ENCODE peak calls at places on chromosomes 7 and 10, in seven cellular contexts. One of them, this sample, is unnamed.

GRCh38 chr7:134593530-134594392 is 44.9 kb downstream of the AKR1B15 start:
- DNase-seq in IMR-90: peak
- DNase-seq in AG09309: peak
- DNase-seq in lung: peak
- DNase-seq in GM12864: no peak
- DNase-seq in psoas muscle: peak
- DNase-seq in fibroblast of lung: peak
- DNase-seq in this sample: peak

GRCh38 chr10:93854985-93855384 is 38.8 kb upstream of the SLC35G1 start:
- DNase-seq in IMR-90: no peak
- DNase-seq in AG09309: no peak
- DNase-seq in lung: no peak
- DNase-seq in GM12864: no peak
- DNase-seq in psoas muscle: no peak
- DNase-seq in fibroblast of lung: no peak
- DNase-seq in this sample: no peak

GRCh38 chr7:99720370-99721128 is 14.4 kb downstream of the CYP3A7 start:
- DNase-seq in IMR-90: no peak
- DNase-seq in AG09309: no peak
- DNase-seq in lung: no peak
- DNase-seq in GM12864: no peak
- DNase-seq in psoas muscle: no peak
- DNase-seq in fibroblast of lung: no peak
- DNase-seq in this sample: no peak

GRCh38 chr7:4479367-4480039 is 202.6 kb upstream of the FOXK1 start:
- DNase-seq in IMR-90: peak
- DNase-seq in AG09309: no peak
- DNase-seq in lung: no peak
- DNase-seq in GM12864: peak
- DNase-seq in psoas muscle: no peak
- DNase-seq in fibroblast of lung: peak
- DNase-seq in this sample: peak

GRCh38 chr7:28904539-28905143 is 53.5 kb downstream of the TRIL start:
- DNase-seq in IMR-90: no peak
- DNase-seq in AG09309: no peak
- DNase-seq in lung: no peak
- DNase-seq in GM12864: no peak
- DNase-seq in psoas muscle: no peak
- DNase-seq in fibroblast of lung: peak
- DNase-seq in this sample: no peak

GRCh38 chr10:72328045-72328828 is 26.5 kb downstream of the DNAJB12 start:
- DNase-seq in IMR-90: peak
- DNase-seq in AG09309: no peak
- DNase-seq in lung: peak
- DNase-seq in GM12864: no peak
- DNase-seq in psoas muscle: peak
- DNase-seq in fibroblast of lung: peak
- DNase-seq in this sample: no peak

GRCh38 chr10:125823663-125824251 is 411 bp downstream of the BCCIP start:
- DNase-seq in IMR-90: peak
- DNase-seq in AG09309: no peak
- DNase-seq in lung: no peak
- DNase-seq in GM12864: no peak
- DNase-seq in psoas muscle: no peak
- DNase-seq in fibroblast of lung: peak
- DNase-seq in this sample: no peak

GRCh38 chr10:43206391-43207235 is 60.3 kb downstream of the RASGEF1A start:
- DNase-seq in IMR-90: no peak
- DNase-seq in AG09309: no peak
- DNase-seq in lung: no peak
- DNase-seq in GM12864: no peak
- DNase-seq in psoas muscle: peak
- DNase-seq in fibroblast of lung: no peak
- DNase-seq in this sample: no peak

GRCh38 chr7:150829426-150829825 is 22.9 kb upstream of the AOC1 start:
- DNase-seq in IMR-90: no peak
- DNase-seq in AG09309: no peak
- DNase-seq in lung: no peak
- DNase-seq in GM12864: no peak
- DNase-seq in psoas muscle: no peak
- DNase-seq in fibroblast of lung: no peak
- DNase-seq in this sample: no peak

GRCh38 chr10:3067045-3067858 is at the start of gene PFKP:
- DNase-seq in IMR-90: no peak
- DNase-seq in AG09309: no peak
- DNase-seq in lung: no peak
- DNase-seq in GM12864: no peak
- DNase-seq in psoas muscle: peak
- DNase-seq in fibroblast of lung: no peak
- DNase-seq in this sample: no peak

GRCh38 chr7:150648358-150649083 is 16.3 kb upstream of the GIMAP6 start:
- DNase-seq in IMR-90: no peak
- DNase-seq in AG09309: no peak
- DNase-seq in lung: no peak
- DNase-seq in GM12864: no peak
- DNase-seq in psoas muscle: no peak
- DNase-seq in fibroblast of lung: no peak
- DNase-seq in this sample: no peak

GRCh38 chr7:105880571-105881330 is 4.4 kb upstream of the ATXN7L1 start:
- DNase-seq in IMR-90: no peak
- DNase-seq in AG09309: no peak
- DNase-seq in lung: no peak
- DNase-seq in GM12864: no peak
- DNase-seq in psoas muscle: no peak
- DNase-seq in fibroblast of lung: no peak
- DNase-seq in this sample: no peak

GRCh38 chr7:91007371-91007770 is 256.9 kb upstream of the FZD1 start:
- DNase-seq in IMR-90: no peak
- DNase-seq in AG09309: no peak
- DNase-seq in lung: no peak
- DNase-seq in GM12864: no peak
- DNase-seq in psoas muscle: no peak
- DNase-seq in fibroblast of lung: no peak
- DNase-seq in this sample: no peak

GRCh38 chr10:119644215-119644826 is 6.9 kb upstream of the BAG3 start:
- DNase-seq in IMR-90: no peak
- DNase-seq in AG09309: no peak
- DNase-seq in lung: no peak
- DNase-seq in GM12864: no peak
- DNase-seq in psoas muscle: peak
- DNase-seq in fibroblast of lung: no peak
- DNase-seq in this sample: no peak

GRCh38 chr7:25656581-25657026 is 428.3 kb upstream of the NPVF start:
- DNase-seq in IMR-90: no peak
- DNase-seq in AG09309: no peak
- DNase-seq in lung: no peak
- DNase-seq in GM12864: no peak
- DNase-seq in psoas muscle: no peak
- DNase-seq in fibroblast of lung: peak
- DNase-seq in this sample: peak

GRCh38 chr7:139828446-139828845 is 618 bp upstream of the TBXAS1 start:
- DNase-seq in IMR-90: no peak
- DNase-seq in AG09309: no peak
- DNase-seq in lung: no peak
- DNase-seq in GM12864: no peak
- DNase-seq in psoas muscle: no peak
- DNase-seq in fibroblast of lung: no peak
- DNase-seq in this sample: no peak

GRCh38 chr7:99752354-99752753 is 17.4 kb upstream of the CYP3A7 start:
- DNase-seq in IMR-90: peak
- DNase-seq in AG09309: no peak
- DNase-seq in lung: no peak
- DNase-seq in GM12864: no peak
- DNase-seq in psoas muscle: peak
- DNase-seq in fibroblast of lung: peak
- DNase-seq in this sample: no peak

GRCh38 chr7:21192662-21193061 is 235.2 kb upstream of the SP4 start:
- DNase-seq in IMR-90: no peak
- DNase-seq in AG09309: no peak
- DNase-seq in lung: no peak
- DNase-seq in GM12864: no peak
- DNase-seq in psoas muscle: no peak
- DNase-seq in fibroblast of lung: no peak
- DNase-seq in this sample: no peak

GRCh38 chr10:102072867-102073527 is 7.8 kb downstream of the HPS6 start:
- DNase-seq in IMR-90: peak
- DNase-seq in AG09309: peak
- DNase-seq in lung: peak
- DNase-seq in GM12864: no peak
- DNase-seq in psoas muscle: peak
- DNase-seq in fibroblast of lung: peak
- DNase-seq in this sample: peak

GRCh38 chr7:111527545-111527944 is 34.7 kb downstream of the IMMP2L start:
- DNase-seq in IMR-90: no peak
- DNase-seq in AG09309: no peak
- DNase-seq in lung: no peak
- DNase-seq in GM12864: peak
- DNase-seq in psoas muscle: no peak
- DNase-seq in fibroblast of lung: no peak
- DNase-seq in this sample: no peak
- H3K4me3 ChIP-seq in IMR-90: no peak
- H3K4me3 ChIP-seq in AG09309: no peak
- H3K4me3 ChIP-seq in lung: no peak
- H3K4me3 ChIP-seq in GM12864: no peak
- H3K4me3 ChIP-seq in psoas muscle: no peak
- H3K4me3 ChIP-seq in fibroblast of lung: no peak
- H3K4me3 ChIP-seq in this sample: no peak

DNA sequence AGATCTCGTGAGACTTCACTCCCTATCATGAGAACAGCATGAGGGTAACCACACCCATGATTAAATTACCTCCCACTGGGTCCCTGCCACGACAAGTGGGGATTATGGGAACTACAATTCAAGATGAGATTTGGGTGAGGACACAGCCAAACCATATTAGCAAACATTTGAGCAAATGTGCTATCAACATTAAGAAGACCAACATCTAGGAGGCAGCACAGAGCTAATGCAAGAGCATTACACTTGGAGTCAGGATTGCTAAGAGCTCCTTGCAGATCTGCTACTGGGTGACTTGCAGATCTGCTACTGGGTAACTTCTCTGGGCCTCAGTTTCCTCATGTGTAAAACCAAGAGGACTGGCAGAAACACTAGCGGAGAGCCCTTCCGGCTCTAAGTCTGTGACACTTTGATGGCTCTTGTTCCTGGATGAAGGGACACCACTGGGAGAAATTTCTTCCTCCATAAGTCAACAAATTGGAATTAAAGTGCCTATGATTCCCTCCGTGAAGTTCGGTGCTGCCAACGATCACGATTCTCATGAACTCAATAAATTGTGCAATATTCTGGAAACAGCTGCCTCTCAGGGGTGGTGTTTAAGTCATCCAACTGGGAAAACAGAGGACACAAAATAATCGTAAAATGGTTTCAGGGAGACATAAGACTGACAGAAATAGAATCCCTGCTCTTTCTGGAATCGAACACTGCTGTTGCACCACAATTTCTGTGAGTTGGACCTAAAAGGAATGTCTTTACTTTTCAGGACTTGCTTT is 115.8 kb upstream of the ITGB1 start:
- DNase-seq in IMR-90: no peak
- DNase-seq in AG09309: peak
- DNase-seq in lung: no peak
- DNase-seq in GM12864: no peak
- DNase-seq in psoas muscle: no peak
- DNase-seq in fibroblast of lung: peak
- DNase-seq in this sample: no peak
- TF ChIP-seq CTCF in IMR-90: no peak
- TF ChIP-seq CTCF in AG09309: no peak
- TF ChIP-seq CTCF in lung: no peak
- TF ChIP-seq CTCF in GM12864: peak
- TF ChIP-seq CTCF in psoas muscle: no peak
- TF ChIP-seq CTCF in fibroblast of lung: peak
- TF ChIP-seq CTCF in this sample: no peak

GRCh38 chr7:81770823-81771222 is 976 bp upstream of the HGF start:
- DNase-seq in IMR-90: no peak
- DNase-seq in AG09309: no peak
- DNase-seq in lung: no peak
- DNase-seq in GM12864: no peak
- DNase-seq in psoas muscle: no peak
- DNase-seq in fibroblast of lung: no peak
- DNase-seq in this sample: no peak

GRCh38 chr7:81767883-81768282 is 2.0 kb downstream of the HGF start:
- DNase-seq in IMR-90: peak
- DNase-seq in AG09309: no peak
- DNase-seq in lung: no peak
- DNase-seq in GM12864: no peak
- DNase-seq in psoas muscle: no peak
- DNase-seq in fibroblast of lung: peak
- DNase-seq in this sample: no peak

GRCh38 chr7:81769891-81770818 is at the start of gene HGF:
- DNase-seq in IMR-90: peak
- DNase-seq in AG09309: peak
- DNase-seq in lung: peak
- DNase-seq in GM12864: no peak
- DNase-seq in psoas muscle: peak
- DNase-seq in fibroblast of lung: peak
- DNase-seq in this sample: peak

GRCh38 chr7:81774496-81774895 is 4.6 kb upstream of the HGF start:
- DNase-seq in IMR-90: peak
- DNase-seq in AG09309: no peak
- DNase-seq in lung: no peak
- DNase-seq in GM12864: no peak
- DNase-seq in psoas muscle: no peak
- DNase-seq in fibroblast of lung: peak
- DNase-seq in this sample: no peak

DNA sequence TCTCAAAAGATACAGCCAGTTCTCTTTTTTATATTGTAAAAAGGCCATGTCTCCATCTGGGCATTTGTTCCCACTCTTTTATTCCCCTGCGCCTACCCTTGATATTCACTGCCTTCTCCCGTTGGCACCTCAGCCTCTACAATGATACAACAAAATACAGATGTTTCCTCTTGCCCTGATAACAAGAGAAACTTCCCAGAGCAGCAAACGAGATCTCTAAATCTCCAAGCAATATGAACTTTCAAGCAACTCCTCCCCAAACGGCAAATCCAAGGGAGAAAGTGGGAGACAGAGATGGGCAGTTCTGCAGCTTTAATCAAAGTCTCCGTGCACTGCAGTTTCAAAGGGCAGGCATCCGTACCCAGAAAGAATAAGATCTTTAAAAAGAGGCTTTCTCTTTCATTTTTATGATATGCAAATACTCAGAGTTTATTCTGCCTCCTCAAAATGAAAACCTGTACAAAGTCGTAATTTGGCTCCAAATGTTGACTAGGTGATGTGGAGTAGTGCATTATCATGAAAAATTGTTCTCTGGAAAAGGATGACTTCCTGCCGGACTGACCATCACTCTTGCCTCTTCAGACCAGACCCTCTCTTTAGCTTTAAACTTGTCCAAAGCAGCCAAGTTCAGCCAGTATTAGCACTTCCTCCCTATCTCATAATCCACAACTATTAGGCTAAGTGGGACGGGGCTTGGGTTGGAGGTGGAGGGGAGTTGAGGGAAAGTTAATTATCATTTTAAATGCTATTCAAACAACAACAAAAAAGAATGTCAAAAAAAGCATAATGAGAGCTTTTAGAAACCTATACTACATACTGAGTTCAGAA is 682 bp downstream of the HGF start:
- DNase-seq in IMR-90: peak
- DNase-seq in AG09309: no peak
- DNase-seq in lung: no peak
- DNase-seq in GM12864: no peak
- DNase-seq in psoas muscle: no peak
- DNase-seq in fibroblast of lung: no peak
- DNase-seq in this sample: no peak
- H3K4me3 ChIP-seq in IMR-90: peak
- H3K4me3 ChIP-seq in AG09309: peak
- H3K4me3 ChIP-seq in lung: peak
- H3K4me3 ChIP-seq in GM12864: no peak
- H3K4me3 ChIP-seq in psoas muscle: peak
- H3K4me3 ChIP-seq in fibroblast of lung: peak
- H3K4me3 ChIP-seq in this sample: peak

GRCh38 chr10:121076760-121077159 is 225.6 kb downstream of the WDR11 start:
- DNase-seq in IMR-90: no peak
- DNase-seq in AG09309: no peak
- DNase-seq in lung: no peak
- DNase-seq in GM12864: no peak
- DNase-seq in psoas muscle: no peak
- DNase-seq in fibroblast of lung: no peak
- DNase-seq in this sample: no peak
- TF ChIP-seq CTCF in IMR-90: no peak
- TF ChIP-seq CTCF in AG09309: no peak
- TF ChIP-seq CTCF in lung: no peak
- TF ChIP-seq CTCF in GM12864: no peak
- TF ChIP-seq CTCF in psoas muscle: no peak
- TF ChIP-seq CTCF in fibroblast of lung: no peak
- TF ChIP-seq CTCF in this sample: no peak